ENCODE peak calls at places on chromosome 2, in four cellular contexts. Q is heart left ventricle; T is stomach; F is CD8-positive, alpha-beta T cell. P is an unnamed sample.

GRCh38 chr2:38409904-38410167 is 32.8 kb upstream of the ATL2 start:
- DNase-seq in Q (no peak), T (no peak), F (no peak), P (no peak)

GRCh38 chr2:241051578-241052487 is 50.3 kb downstream of the MTERF4 start:
- DNase-seq in Q (no peak), T (no peak), F (no peak), P (no peak)

GRCh38 chr2:55156326-55156725 is 75.8 kb downstream of the CLHC1 start:
- DNase-seq in Q (no peak), T (no peak), F (no peak), P (no peak)

GRCh38 chr2:81225756-81226155 is 921.2 kb upstream of the LRRTM1 start:
- DNase-seq in Q (no peak), T (no peak), F (no peak), P (no peak)

GRCh38 chr2:221458588-221458987 is 113.5 kb downstream of the EPHA4 start:
- DNase-seq in Q (no peak), T (no peak), F (no peak), P (no peak)

GRCh38 chr2:76391663-76392062 is 680.9 kb upstream of the GCFC2 start:
- DNase-seq in Q (peak; percentile 29), T (peak; percentile 26), F (no peak), P (no peak)

GRCh38 chr2:209791151-209791550 is 19.5 kb downstream of the UNC80 start:
- DNase-seq in Q (no peak), T (no peak), F (no peak), P (no peak)

GRCh38 chr2:135255208-135255607 is 203.1 kb downstream of the RAB3GAP1 start:
- DNase-seq in Q (no peak), T (no peak), F (no peak), P (no peak)

GRCh38 chr2:45797451-45798230 is 146.2 kb downstream of the PRKCE start:
- DNase-seq in Q (no peak), T (no peak), F (no peak), P (no peak)

GRCh38 chr2:24117902-24118301 is 5.2 kb downstream of the PFN4 start:
- DNase-seq in Q (no peak), T (no peak), F (no peak), P (no peak)

GRCh38 chr2:158321264-158321663 is 135.3 kb downstream of the CCDC148 start:
- DNase-seq in Q (no peak), T (no peak), F (no peak), P (no peak)

GRCh38 chr2:219001577-219002394 is 8.6 kb upstream of the CRYBA2 start:
- DNase-seq in Q (no peak), T (peak; percentile 95), F (no peak), P (peak; percentile 70)

GRCh38 chr2:29012211-29012681 is 31.1 kb downstream of the TOGARAM2 start:
- DNase-seq in Q (peak; percentile 82), T (peak; percentile 67), F (peak; percentile 13), P (no peak)

GRCh38 chr2:25377822-25378421 is 36.2 kb upstream of the DNMT3A start:
- DNase-seq in Q (no peak), T (peak; percentile 20), F (no peak), P (no peak)

GRCh38 chr2:141728886-141729285 is 401.9 kb downstream of the LRP1B start:
- DNase-seq in Q (no peak), T (no peak), F (no peak), P (no peak)

GRCh38 chr2:100978582-100979051 is 23.5 kb upstream of the RPL31 start:
- DNase-seq in Q (no peak), T (no peak), F (no peak), P (no peak)

GRCh38 chr2:29119211-29119610 is 4.0 kb downstream of the CLIP4 start:
- DNase-seq in Q (no peak), T (no peak), F (no peak), P (no peak)

GRCh38 chr2:10531874-10532273 is 83.7 kb upstream of the ODC1 start:
- DNase-seq in Q (no peak), T (no peak), F (no peak), P (no peak)

GRCh38 chr2:118686364-118686763 is 161.1 kb downstream of the EN1 start:
- DNase-seq in Q (no peak), T (no peak), F (no peak), P (no peak)

GRCh38 chr2:83991992-83992391 is 467.1 kb downstream of the SUCLG1 start:
- DNase-seq in Q (no peak), T (no peak), F (no peak), P (no peak)

DNA sequence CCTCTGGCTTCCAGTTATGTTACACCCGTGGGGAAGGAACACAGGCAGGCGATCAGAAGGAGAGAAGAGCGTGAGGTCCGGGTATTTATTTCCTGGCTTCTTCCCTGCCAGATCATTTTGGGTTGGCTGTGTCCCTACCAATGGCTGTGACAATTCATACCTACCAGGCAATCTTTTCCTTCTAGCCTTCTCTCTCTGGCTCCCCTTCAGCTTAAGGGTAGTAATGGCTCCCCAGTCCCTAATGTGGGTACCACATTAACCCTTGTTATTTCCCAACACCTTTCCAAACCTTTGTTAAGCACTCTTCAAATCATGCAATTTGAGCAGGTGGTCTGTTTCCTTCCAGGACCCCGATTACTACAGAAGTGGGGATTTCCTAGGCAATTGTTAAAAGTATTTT is 78.8 kb upstream of the LYPD6B start:
- DNase-seq in Q (no peak), T (no peak), F (no peak), P (no peak)
- TF ChIP-seq CTCF in Q (no peak), T (no peak), F (no peak), P (no peak)

GRCh38 chr2:99180755-99181647 is at the start of the genes MITD1 and MRPL30:
- DNase-seq in Q (peak; percentile 93), T (peak; percentile 92), F (peak; percentile 83), P (peak; percentile 82)
- TF ChIP-seq CTCF in Q (no peak), T (no peak), F (no peak), P (no peak)

GRCh38 chr2:70132244-70133126 is 45.2 kb downstream of the PCBP1 start:
- DNase-seq in Q (peak; percentile 48), T (peak; percentile 55), F (no peak), P (peak; percentile 54)
- TF ChIP-seq CTCF in Q (no peak), T (no peak), F (no peak), P (no peak)

GRCh38 chr2:70498528-70498927 is 55.1 kb downstream of the TGFA start:
- DNase-seq in Q (no peak), T (no peak), F (no peak), P (no peak)

GRCh38 chr2:70496819-70497218 is 56.8 kb downstream of the TGFA start:
- DNase-seq in Q (no peak), T (no peak), F (no peak), P (no peak)

GRCh38 chr2:70501215-70501614 is 52.4 kb downstream of the TGFA start:
- DNase-seq in Q (no peak), T (no peak), F (no peak), P (no peak)

GRCh38 chr2:70499253-70499652 is 54.4 kb downstream of the TGFA start:
- DNase-seq in Q (no peak), T (no peak), F (no peak), P (no peak)

DNA sequence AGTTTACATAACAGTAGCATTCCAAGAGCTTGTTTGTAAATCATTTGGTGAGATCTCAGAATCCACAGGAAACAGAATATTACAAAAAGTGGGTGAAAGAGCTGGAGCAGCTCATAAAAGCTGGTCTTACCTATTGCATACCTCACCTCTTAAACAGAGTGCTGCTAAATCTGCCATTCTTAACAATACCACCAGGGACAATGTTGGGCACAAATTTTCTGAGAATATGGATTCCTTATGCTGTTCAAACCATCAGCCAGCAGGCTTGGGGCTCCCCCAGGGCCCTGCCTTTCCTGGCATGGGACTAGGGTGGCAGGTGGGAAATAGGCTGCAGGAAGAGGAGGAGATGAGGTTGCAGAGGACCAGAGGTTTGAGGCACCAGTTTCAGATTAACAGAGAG is 55.6 kb downstream of the TGFA start:
- DNase-seq in Q (no peak), T (no peak), F (no peak), P (no peak)
- TF ChIP-seq CTCF in Q (no peak), T (no peak), F (peak; percentile 29), P (no peak)

GRCh38 chr2:48915227-48915626 is 159.7 kb upstream of the LHCGR start:
- DNase-seq in Q (no peak), T (no peak), F (no peak), P (no peak)

GRCh38 chr2:48915884-48916283 is 160.4 kb upstream of the LHCGR start:
- DNase-seq in Q (no peak), T (no peak), F (no peak), P (no peak)

GRCh38 chr2:48906640-48907039 is 151.1 kb upstream of the LHCGR start:
- DNase-seq in Q (no peak), T (no peak), F (no peak), P (no peak)

GRCh38 chr2:48914477-48915077 is 159.1 kb upstream of the LHCGR start:
- DNase-seq in Q (no peak), T (no peak), F (no peak), P (no peak)

DNA sequence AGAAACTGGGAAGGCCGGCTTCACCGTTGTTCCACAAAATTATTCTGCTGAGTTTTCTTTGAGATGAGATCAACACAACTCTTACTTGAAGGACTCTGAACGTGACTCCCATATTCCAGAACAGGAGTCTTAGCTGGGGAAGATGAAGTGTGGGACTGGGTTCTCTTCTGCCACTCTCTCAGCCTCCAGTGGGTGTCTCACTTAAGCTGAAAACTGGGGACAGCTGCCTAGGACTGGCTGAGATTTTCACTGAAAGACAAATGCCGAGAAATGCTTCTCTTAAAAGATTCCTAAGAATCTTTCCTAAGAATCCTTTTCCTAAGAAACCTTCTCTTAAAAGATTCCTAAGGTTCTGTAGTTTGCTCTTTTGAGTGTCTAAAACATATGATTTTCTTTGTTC is 156.6 kb upstream of the LHCGR start:
- DNase-seq in Q (no peak), T (no peak), F (no peak), P (no peak)
- TF ChIP-seq CTCF in Q (no peak), T (no peak), F (no peak), P (no peak)

GRCh38 chr2:138187221-138187620 is 222.9 kb downstream of the HNMT start:
- DNase-seq in Q (no peak), T (no peak), F (no peak), P (no peak)
- TF ChIP-seq CTCF in Q (no peak), T (no peak), F (no peak), P (no peak)

P was measured in GM20000.